ENCODE peak calls at places on chromosomes 13 and 19, in six cellular contexts. One of them, this sample, is unnamed.

GRCh38 chr19:5789201-5789795 is 1.7 kb downstream of the DUS3L start:
- DNase-seq in activated CD4-positive, alpha-beta T cell treated with anti-CD3 and anti-CD28 coated beads, Interleukin-2, amount 10 ng/mL, durations not matched to agents 7 days and 5 days: no peak
- DNase-seq in transverse colon: no peak
- DNase-seq in AG09309: no peak
- DNase-seq in activated T-cell treated with anti-CD3 and anti-CD28 coated beads, Interleukin-2, amount 50 U/mL, for 72 hours: no peak
- DNase-seq in hippocampal formation: no peak
- DNase-seq in this sample: no peak

GRCh38 chr13:73040968-73041580 is 17.7 kb upstream of the KLF5 start:
- DNase-seq in activated CD4-positive, alpha-beta T cell treated with anti-CD3 and anti-CD28 coated beads, Interleukin-2, amount 10 ng/mL, durations not matched to agents 7 days and 5 days: no peak
- DNase-seq in transverse colon: peak
- DNase-seq in AG09309: no peak
- DNase-seq in activated T-cell treated with anti-CD3 and anti-CD28 coated beads, Interleukin-2, amount 50 U/mL, for 72 hours: no peak
- DNase-seq in hippocampal formation: no peak
- DNase-seq in this sample: no peak

GRCh38 chr13:101996906-101997408 is 404.9 kb downstream of the FGF14 start:
- DNase-seq in activated CD4-positive, alpha-beta T cell treated with anti-CD3 and anti-CD28 coated beads, Interleukin-2, amount 10 ng/mL, durations not matched to agents 7 days and 5 days: no peak
- DNase-seq in transverse colon: no peak
- DNase-seq in AG09309: no peak
- DNase-seq in activated T-cell treated with anti-CD3 and anti-CD28 coated beads, Interleukin-2, amount 50 U/mL, for 72 hours: no peak
- DNase-seq in hippocampal formation: no peak
- DNase-seq in this sample: no peak

GRCh38 chr13:110457361-110457760 is 104.2 kb downstream of the RAB20 start:
- DNase-seq in activated CD4-positive, alpha-beta T cell treated with anti-CD3 and anti-CD28 coated beads, Interleukin-2, amount 10 ng/mL, durations not matched to agents 7 days and 5 days: no peak
- DNase-seq in transverse colon: no peak
- DNase-seq in AG09309: no peak
- DNase-seq in activated T-cell treated with anti-CD3 and anti-CD28 coated beads, Interleukin-2, amount 50 U/mL, for 72 hours: no peak
- DNase-seq in hippocampal formation: no peak
- DNase-seq in this sample: no peak

GRCh38 chr13:79432086-79432485 is 26.0 kb upstream of the RBM26 start:
- DNase-seq in activated CD4-positive, alpha-beta T cell treated with anti-CD3 and anti-CD28 coated beads, Interleukin-2, amount 10 ng/mL, durations not matched to agents 7 days and 5 days: no peak
- DNase-seq in transverse colon: no peak
- DNase-seq in AG09309: no peak
- DNase-seq in activated T-cell treated with anti-CD3 and anti-CD28 coated beads, Interleukin-2, amount 50 U/mL, for 72 hours: no peak
- DNase-seq in hippocampal formation: no peak
- DNase-seq in this sample: no peak

GRCh38 chr19:55179570-55180484 is at the start of gene SYT5:
- DNase-seq in activated CD4-positive, alpha-beta T cell treated with anti-CD3 and anti-CD28 coated beads, Interleukin-2, amount 10 ng/mL, durations not matched to agents 7 days and 5 days: peak
- DNase-seq in transverse colon: peak
- DNase-seq in AG09309: no peak
- DNase-seq in activated T-cell treated with anti-CD3 and anti-CD28 coated beads, Interleukin-2, amount 50 U/mL, for 72 hours: peak
- DNase-seq in hippocampal formation: no peak
- DNase-seq in this sample: peak

GRCh38 chr13:33066329-33066728 is 50.1 kb downstream of the KL start:
- DNase-seq in activated CD4-positive, alpha-beta T cell treated with anti-CD3 and anti-CD28 coated beads, Interleukin-2, amount 10 ng/mL, durations not matched to agents 7 days and 5 days: no peak
- DNase-seq in transverse colon: no peak
- DNase-seq in AG09309: no peak
- DNase-seq in activated T-cell treated with anti-CD3 and anti-CD28 coated beads, Interleukin-2, amount 50 U/mL, for 72 hours: no peak
- DNase-seq in hippocampal formation: no peak
- DNase-seq in this sample: no peak

GRCh38 chr13:107713314-107713713 is 502.0 kb downstream of the LIG4 start:
- DNase-seq in activated CD4-positive, alpha-beta T cell treated with anti-CD3 and anti-CD28 coated beads, Interleukin-2, amount 10 ng/mL, durations not matched to agents 7 days and 5 days: no peak
- DNase-seq in transverse colon: no peak
- DNase-seq in AG09309: no peak
- DNase-seq in activated T-cell treated with anti-CD3 and anti-CD28 coated beads, Interleukin-2, amount 50 U/mL, for 72 hours: no peak
- DNase-seq in hippocampal formation: no peak
- DNase-seq in this sample: no peak

GRCh38 chr13:76414320-76414719 is 471.9 kb downstream of the KCTD12 start:
- DNase-seq in activated CD4-positive, alpha-beta T cell treated with anti-CD3 and anti-CD28 coated beads, Interleukin-2, amount 10 ng/mL, durations not matched to agents 7 days and 5 days: no peak
- DNase-seq in transverse colon: no peak
- DNase-seq in AG09309: no peak
- DNase-seq in activated T-cell treated with anti-CD3 and anti-CD28 coated beads, Interleukin-2, amount 50 U/mL, for 72 hours: no peak
- DNase-seq in hippocampal formation: no peak
- DNase-seq in this sample: no peak

GRCh38 chr19:41521860-41522555 is 54.0 kb upstream of the CEACAM21 start:
- DNase-seq in activated CD4-positive, alpha-beta T cell treated with anti-CD3 and anti-CD28 coated beads, Interleukin-2, amount 10 ng/mL, durations not matched to agents 7 days and 5 days: peak
- DNase-seq in transverse colon: no peak
- DNase-seq in AG09309: no peak
- DNase-seq in activated T-cell treated with anti-CD3 and anti-CD28 coated beads, Interleukin-2, amount 50 U/mL, for 72 hours: peak
- DNase-seq in hippocampal formation: no peak
- DNase-seq in this sample: peak

GRCh38 chr13:91630916-91631315 is 232.5 kb downstream of the GPC5 start:
- DNase-seq in activated CD4-positive, alpha-beta T cell treated with anti-CD3 and anti-CD28 coated beads, Interleukin-2, amount 10 ng/mL, durations not matched to agents 7 days and 5 days: no peak
- DNase-seq in transverse colon: no peak
- DNase-seq in AG09309: no peak
- DNase-seq in activated T-cell treated with anti-CD3 and anti-CD28 coated beads, Interleukin-2, amount 50 U/mL, for 72 hours: no peak
- DNase-seq in hippocampal formation: no peak
- DNase-seq in this sample: no peak

GRCh38 chr19:9032136-9032626 is 22.0 kb upstream of the MUC16 start:
- DNase-seq in activated CD4-positive, alpha-beta T cell treated with anti-CD3 and anti-CD28 coated beads, Interleukin-2, amount 10 ng/mL, durations not matched to agents 7 days and 5 days: no peak
- DNase-seq in transverse colon: no peak
- DNase-seq in AG09309: no peak
- DNase-seq in activated T-cell treated with anti-CD3 and anti-CD28 coated beads, Interleukin-2, amount 50 U/mL, for 72 hours: no peak
- DNase-seq in hippocampal formation: no peak
- DNase-seq in this sample: no peak

GRCh38 chr19:42140125-42140754 is 8.0 kb upstream of the POU2F2 start:
- DNase-seq in activated CD4-positive, alpha-beta T cell treated with anti-CD3 and anti-CD28 coated beads, Interleukin-2, amount 10 ng/mL, durations not matched to agents 7 days and 5 days: peak
- DNase-seq in transverse colon: peak
- DNase-seq in AG09309: no peak
- DNase-seq in activated T-cell treated with anti-CD3 and anti-CD28 coated beads, Interleukin-2, amount 50 U/mL, for 72 hours: peak
- DNase-seq in hippocampal formation: no peak
- DNase-seq in this sample: peak

GRCh38 chr13:45831851-45832250 is 19.7 kb downstream of the SIAH3 start:
- DNase-seq in activated CD4-positive, alpha-beta T cell treated with anti-CD3 and anti-CD28 coated beads, Interleukin-2, amount 10 ng/mL, durations not matched to agents 7 days and 5 days: no peak
- DNase-seq in transverse colon: no peak
- DNase-seq in AG09309: no peak
- DNase-seq in activated T-cell treated with anti-CD3 and anti-CD28 coated beads, Interleukin-2, amount 50 U/mL, for 72 hours: no peak
- DNase-seq in hippocampal formation: no peak
- DNase-seq in this sample: no peak

GRCh38 chr19:35495107-35496064 is 5.1 kb upstream of the KRTDAP start:
- DNase-seq in activated CD4-positive, alpha-beta T cell treated with anti-CD3 and anti-CD28 coated beads, Interleukin-2, amount 10 ng/mL, durations not matched to agents 7 days and 5 days: peak
- DNase-seq in transverse colon: peak
- DNase-seq in AG09309: no peak
- DNase-seq in activated T-cell treated with anti-CD3 and anti-CD28 coated beads, Interleukin-2, amount 50 U/mL, for 72 hours: peak
- DNase-seq in hippocampal formation: peak
- DNase-seq in this sample: peak

GRCh38 chr13:44229371-44230030 is 144.1 kb upstream of the SERP2 start:
- DNase-seq in activated CD4-positive, alpha-beta T cell treated with anti-CD3 and anti-CD28 coated beads, Interleukin-2, amount 10 ng/mL, durations not matched to agents 7 days and 5 days: no peak
- DNase-seq in transverse colon: no peak
- DNase-seq in AG09309: no peak
- DNase-seq in activated T-cell treated with anti-CD3 and anti-CD28 coated beads, Interleukin-2, amount 50 U/mL, for 72 hours: no peak
- DNase-seq in hippocampal formation: no peak
- DNase-seq in this sample: no peak

GRCh38 chr19:12777217-12778019 is 2.1 kb upstream of the HOOK2 start:
- DNase-seq in activated CD4-positive, alpha-beta T cell treated with anti-CD3 and anti-CD28 coated beads, Interleukin-2, amount 10 ng/mL, durations not matched to agents 7 days and 5 days: peak
- DNase-seq in transverse colon: peak
- DNase-seq in AG09309: no peak
- DNase-seq in activated T-cell treated with anti-CD3 and anti-CD28 coated beads, Interleukin-2, amount 50 U/mL, for 72 hours: peak
- DNase-seq in hippocampal formation: peak
- DNase-seq in this sample: peak

GRCh38 chr19:49243129-49243528 is 81.9 kb downstream of the SLC6A16 start:
- DNase-seq in activated CD4-positive, alpha-beta T cell treated with anti-CD3 and anti-CD28 coated beads, Interleukin-2, amount 10 ng/mL, durations not matched to agents 7 days and 5 days: no peak
- DNase-seq in transverse colon: no peak
- DNase-seq in AG09309: no peak
- DNase-seq in activated T-cell treated with anti-CD3 and anti-CD28 coated beads, Interleukin-2, amount 50 U/mL, for 72 hours: no peak
- DNase-seq in hippocampal formation: no peak
- DNase-seq in this sample: no peak

GRCh38 chr19:41937525-41937924 is 9.3 kb upstream of the ERFL start:
- DNase-seq in activated CD4-positive, alpha-beta T cell treated with anti-CD3 and anti-CD28 coated beads, Interleukin-2, amount 10 ng/mL, durations not matched to agents 7 days and 5 days: no peak
- DNase-seq in transverse colon: no peak
- DNase-seq in AG09309: no peak
- DNase-seq in activated T-cell treated with anti-CD3 and anti-CD28 coated beads, Interleukin-2, amount 50 U/mL, for 72 hours: no peak
- DNase-seq in hippocampal formation: no peak
- DNase-seq in this sample: no peak

GRCh38 chr13:26663801-26664200 is 96.8 kb downstream of the GPR12 start:
- DNase-seq in activated CD4-positive, alpha-beta T cell treated with anti-CD3 and anti-CD28 coated beads, Interleukin-2, amount 10 ng/mL, durations not matched to agents 7 days and 5 days: no peak
- DNase-seq in transverse colon: no peak
- DNase-seq in AG09309: no peak
- DNase-seq in activated T-cell treated with anti-CD3 and anti-CD28 coated beads, Interleukin-2, amount 50 U/mL, for 72 hours: no peak
- DNase-seq in hippocampal formation: no peak
- DNase-seq in this sample: no peak

GRCh38 chr19:9945319-9945966 is 9.1 kb upstream of the OLFM2 start:
- DNase-seq in activated CD4-positive, alpha-beta T cell treated with anti-CD3 and anti-CD28 coated beads, Interleukin-2, amount 10 ng/mL, durations not matched to agents 7 days and 5 days: no peak
- DNase-seq in transverse colon: peak
- DNase-seq in AG09309: peak
- DNase-seq in activated T-cell treated with anti-CD3 and anti-CD28 coated beads, Interleukin-2, amount 50 U/mL, for 72 hours: no peak
- DNase-seq in hippocampal formation: peak
- DNase-seq in this sample: no peak

This sample was measured in activated CD4-positive, alpha-beta memory T cell treated with anti-CD3 and anti-CD28 coated beads for 36 hours.